ENCODE peak calls at places on chromosomes 5 and 9, in seven cellular contexts. Z is heart left ventricle, K is hepatocyte, E is tibial artery, N is IMR-90, H is fibroblast of pulmonary artery, Y is foreskin fibroblast. M is an unnamed sample.

GRCh38 chr9:1083325-1083913 is 33.3 kb downstream of the DMRT2 start:
- DNase-seq in Z (peak; percentile 33), Y (peak; percentile 7), N (no peak), K (no peak), E (peak; percentile 24), H (no peak), M (no peak)

GRCh38 chr9:28212979-28213378 is 639.7 kb upstream of the C9orf72 start:
- DNase-seq in K (peak; percentile 58), N (peak; percentile 56), E (no peak), Z (no peak), H (peak; percentile 45), Y (peak; percentile 7), M (peak; percentile 1)

GRCh38 chr9:83405674-83406255 is 132.4 kb downstream of the FRMD3 start:
- DNase-seq in Z (no peak), Y (no peak), N (no peak), H (no peak), K (no peak), E (no peak), M (peak; percentile 39)

GRCh38 chr5:38601843-38602424 is 45.5 kb upstream of the LIFR start:
- DNase-seq in K (no peak), Z (no peak), E (no peak), Y (peak; percentile 72), H (peak; percentile 36), N (peak; percentile 79), M (no peak)

GRCh38 chr9:137301086-137301947 is 754 bp downstream of the NRARP start:
- DNase-seq in Y (no peak), H (peak; percentile 58), N (peak; percentile 39), Z (peak; percentile 50), K (peak; percentile 83), E (no peak), M (peak; percentile 25)

GRCh38 chr5:36459191-36460135 is 146.9 kb upstream of the SLC1A3 start:
- DNase-seq in Z (no peak), Y (no peak), H (no peak), N (no peak), K (no peak), E (no peak), M (no peak)

GRCh38 chr5:149435660-149436059 is 56.6 kb upstream of the IL17B start:
- DNase-seq in Y (no peak), K (no peak), E (no peak), H (no peak), Z (no peak), N (no peak), M (no peak)

GRCh38 chr5:74123928-74124327 is 497.9 kb downstream of the ARHGEF28 start:
- DNase-seq in Z (no peak), H (no peak), N (no peak), E (no peak), K (no peak), Y (no peak), M (peak; percentile 20)

GRCh38 chr5:103262422-103262871 is 3.9 kb downstream of the MACIR start:
- DNase-seq in E (no peak), Y (no peak), H (peak; percentile 48), Z (no peak), N (peak; percentile 32), K (peak; percentile 11), M (peak; percentile 70)

GRCh38 chr9:101860920-101861319 is 122.5 kb upstream of the GRIN3A start:
- DNase-seq in K (no peak), N (no peak), Y (no peak), Z (no peak), E (no peak), H (no peak), M (no peak)

GRCh38 chr9:113675475-113675941 is 200.6 kb upstream of the ZNF618 start:
- DNase-seq in N (peak; percentile 100), K (no peak), Y (peak; percentile 97), E (peak; percentile 81), Z (peak; percentile 79), H (peak; percentile 98), M (peak; percentile 99)

GRCh38 chr5:107857785-107858184 is 187.0 kb upstream of the EFNA5 start:
- DNase-seq in N (no peak), K (no peak), Y (no peak), Z (no peak), E (no peak), H (no peak), M (no peak)

GRCh38 chr9:14441976-14442651 is 128.2 kb upstream of the NFIB start:
- DNase-seq in E (no peak), N (peak; percentile 5), Z (no peak), Y (no peak), K (peak; percentile 39), H (peak; percentile 20), M (peak; percentile 13)

GRCh38 chr9:130493021-130493420 is 48.3 kb downstream of the ASS1 start:
- DNase-seq in H (no peak), Z (no peak), Y (no peak), E (no peak), N (no peak), K (no peak), M (no peak)

GRCh38 chr5:167839065-167839464 is 452.4 kb upstream of the WWC1 start:
- DNase-seq in Z (no peak), Y (no peak), H (no peak), N (no peak), K (no peak), E (no peak), M (no peak)

GRCh38 chr5:176955895-176956294 is 50.7 kb downstream of the UIMC1 start:
- DNase-seq in N (peak; percentile 23), Y (no peak), Z (no peak), E (no peak), K (no peak), H (peak; percentile 22), M (peak; percentile 72)

GRCh38 chr5:84430863-84431663 is 46.4 kb upstream of the EDIL3 start:
- DNase-seq in E (no peak), N (peak; percentile 12), K (no peak), Z (no peak), Y (no peak), H (peak; percentile 39), M (peak; percentile 20)

GRCh38 chr5:124162782-124163532 is 583.5 kb downstream of the ZNF608 start:
- DNase-seq in Z (peak; percentile 56), K (peak; percentile 13), N (peak; percentile 44), H (no peak), Y (peak; percentile 23), E (peak; percentile 32), M (no peak)

GRCh38 chr9:95465115-95465514 is 51.7 kb downstream of the PTCH1 start:
- DNase-seq in Z (no peak), N (no peak), E (no peak), Y (no peak), H (no peak), K (no peak), M (no peak)

GRCh38 chr5:78242001-78242400 is 52.5 kb downstream of the AP3B1 start:
- DNase-seq in E (no peak), Y (no peak), H (no peak), K (no peak), Z (no peak), N (no peak), M (no peak)

GRCh38 chr5:172180936-172181335 is 7.1 kb downstream of the STK10 start:
- DNase-seq in Z (no peak), E (no peak), Y (no peak), K (no peak), H (no peak), N (no peak), M (no peak)

GRCh38 chr9:129321511-129322021 is 143.5 kb upstream of the IER5L start:
- DNase-seq in K (no peak), Z (no peak), N (no peak), H (no peak), Y (no peak), E (peak; percentile 21), M (no peak)

GRCh38 chr5:80149161-80149609 is 106.7 kb downstream of the SERINC5 start:
- DNase-seq in Z (no peak), Y (no peak), N (no peak), E (no peak), K (no peak), H (no peak), M (no peak)

GRCh38 chr5:133818031-133818431 is 150.4 kb downstream of the C5orf15 start:
- DNase-seq in Y (no peak), H (peak; percentile 56), E (peak; percentile 76), K (peak; percentile 66), Z (peak; percentile 78), N (peak; percentile 5), M (peak; percentile 95)

GRCh38 chr5:82749453-82749852 is 327.7 kb downstream of the TMEM167A start:
- DNase-seq in H (peak; percentile 81), K (peak; percentile 10), Y (no peak), N (no peak), E (no peak), Z (peak; percentile 25), M (peak; percentile 9)

GRCh38 chr9:69097053-69097452 is 61.5 kb downstream of the FXN start:
- DNase-seq in K (peak; percentile 59), Y (peak; percentile 52), N (peak; percentile 84), H (peak; percentile 88), Z (no peak), E (no peak), M (peak; percentile 91)

GRCh38 chr9:113155911-113156559 is 5.2 kb downstream of the SLC31A2 start:
- DNase-seq in K (no peak), N (no peak), H (no peak), Y (no peak), Z (no peak), E (no peak), M (no peak)

GRCh38 chr5:1161108-1161831 is 40.1 kb upstream of the SLC6A19 start:
- DNase-seq in Y (no peak), H (peak; percentile 22), K (peak; percentile 45), E (no peak), N (no peak), Z (no peak), M (no peak)

GRCh38 chr5:141484499-141485304 is at the start of gene PCDHGC4:
- DNase-seq in N (no peak), K (peak; percentile 38), Y (no peak), H (no peak), Z (peak; percentile 29), E (no peak), M (no peak)
- H3K4me3 ChIP-seq in N (no peak within 1 kb of the TSS), K (peak within 1 kb of the TSS; percentile 30), Y (peak within 1 kb of the TSS; percentile 31), H (peak within 1 kb of the TSS; percentile 24), Z (peak within 1 kb of the TSS; percentile 44), E (peak within 1 kb of the TSS; percentile 55), M (peak within 1 kb of the TSS; percentile 9)

GRCh38 chr9:22986556-22986955 is 539.9 kb downstream of the DMRTA1 start:
- DNase-seq in Y (no peak), N (no peak), Z (no peak), H (no peak), K (no peak), E (no peak), M (no peak)
- TF ChIP-seq CTCF in Y (no peak), N (no peak), Z (no peak), H (no peak), K (no peak), E (no peak), M (no peak)

DNA sequence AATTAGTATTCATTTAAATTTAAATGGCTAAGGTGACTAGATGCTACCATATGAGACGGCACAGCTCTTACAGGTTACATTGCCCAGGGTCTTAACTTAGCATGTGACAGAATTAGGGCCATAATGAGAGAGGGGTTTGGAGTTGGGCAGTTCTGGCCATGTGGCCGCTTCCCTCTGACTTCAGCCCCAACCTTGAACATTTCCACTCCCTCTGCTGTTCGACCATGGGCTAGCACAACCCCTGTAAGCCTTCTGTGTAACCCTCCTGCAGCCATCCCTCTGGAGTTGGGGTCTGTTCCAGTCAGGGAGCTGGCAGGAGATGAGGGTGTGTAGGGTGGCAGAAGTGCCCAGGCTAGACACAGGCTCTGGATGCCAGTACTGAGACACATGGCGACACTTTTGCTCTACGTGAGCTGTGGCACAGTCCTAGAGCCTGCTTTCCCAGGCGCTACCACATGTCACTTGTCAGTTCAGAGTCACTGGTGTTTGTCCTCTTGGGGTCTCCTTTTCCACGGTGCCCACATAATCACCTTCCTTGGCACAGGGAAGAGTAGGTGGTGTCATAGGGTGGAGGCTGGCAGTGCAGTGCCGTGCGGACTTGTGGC is 128.7 kb upstream of the PITX1 start:
- DNase-seq in H (no peak), Y (no peak), Z (no peak), E (no peak), K (no peak), N (peak; percentile 5), M (no peak)
- H3K4me3 ChIP-seq in H (no peak overlapping the region), Y (no peak overlapping the region), Z (no peak overlapping the region), E (no peak overlapping the region), K (no peak overlapping the region), N (no peak overlapping the region), M (no peak overlapping the region)

GRCh38 chr9:6488395-6488794 is 75.4 kb downstream of the UHRF2 start:
- DNase-seq in N (no peak), H (no peak), Y (no peak), Z (no peak), K (no peak), E (no peak), M (no peak)
- TF ChIP-seq CTCF in N (no peak), H (no peak), Y (no peak), Z (no peak), K (no peak), E (no peak), M (no peak)